ENCODE peak calls at places on chromosome 1, in six cellular contexts. E is left ventricle myocardium inferior, I is iPS DF 6.9, X is PC-3, L is sigmoid colon, K is SK-N-SH. R is an unnamed sample.
A peak's percentile ranks its signal among the peaks of the same experiment; 100 is the strongest.

GRCh38 chr1:112714313-112715263 is 544 bp downstream of the PPM1J start:
- DNase-seq in E (no peak), I (no peak), X (peak; percentile 20), L (no peak), K (peak; percentile 50), R (no peak)

GRCh38 chr1:62084304-62084905 is 110.2 kb upstream of the L1TD1 start:
- DNase-seq in E (no peak), I (no peak), X (no peak), L (no peak), K (no peak), R (no peak)

GRCh38 chr1:108972941-108973340 is 9.7 kb upstream of the CLCC1 start:
- DNase-seq in E (no peak), I (no peak), X (no peak), L (no peak), K (no peak), R (no peak)

GRCh38 chr1:54404939-54405880 is 984 bp downstream of the SSBP3 start:
- DNase-seq in E (peak; percentile 33), I (no peak), X (peak; percentile 18), L (no peak), K (peak; percentile 71), R (no peak)

GRCh38 chr1:117237701-117238413 is 27.1 kb upstream of the VTCN1 start:
- DNase-seq in E (no peak), I (no peak), X (peak; percentile 15), L (no peak), K (no peak), R (no peak)

GRCh38 chr1:43414634-43415223 is 25.0 kb downstream of the SZT2 start:
- DNase-seq in E (peak; percentile 38), I (peak; percentile 31), X (peak; percentile 75), L (no peak), K (peak; percentile 72), R (no peak)

GRCh38 chr1:228884615-228885566 is 149.6 kb downstream of the RHOU start:
- DNase-seq in E (no peak), I (no peak), X (no peak), L (no peak), K (no peak), R (no peak)

GRCh38 chr1:150288382-150288781 is 5.3 kb upstream of the MRPS21 start:
- DNase-seq in E (no peak), I (no peak), X (no peak), L (no peak), K (no peak), R (no peak)

GRCh38 chr1:55143686-55144085 is 71.5 kb downstream of the USP24 start:
- DNase-seq in E (no peak), I (peak; percentile 33), X (peak; percentile 44), L (no peak), K (no peak), R (no peak)

GRCh38 chr1:185069202-185069601 is 23.8 kb downstream of the RNF2 start:
- DNase-seq in E (no peak), I (no peak), X (no peak), L (no peak), K (no peak), R (no peak)

GRCh38 chr1:31701137-31701736 is 2.6 kb downstream of the COL16A1 start:
- DNase-seq in E (peak; percentile 89), I (no peak), X (peak; percentile 96), L (peak; percentile 99), K (peak; percentile 86), R (peak; percentile 95)

GRCh38 chr1:161374373-161374772 is 6.7 kb upstream of the CFAP126 start:
- DNase-seq in E (no peak), I (no peak), X (peak; percentile 53), L (no peak), K (peak; percentile 28), R (no peak)

GRCh38 chr1:172537366-172537765 is 4.4 kb downstream of the SUCO start:
- DNase-seq in E (no peak), I (no peak), X (peak; percentile 85), L (no peak), K (no peak), R (no peak)

GRCh38 chr1:156114919-156115513 is 505 bp downstream of the LMNA start:
- DNase-seq in E (peak; percentile 59), I (no peak), X (peak; percentile 41), L (no peak), K (peak; percentile 70), R (no peak)

GRCh38 chr1:96559707-96560588 is 161.6 kb upstream of the PTBP2 start:
- DNase-seq in E (peak; percentile 25), I (no peak), X (peak; percentile 81), L (peak; percentile 87), K (no peak), R (no peak)

GRCh38 chr1:163315773-163316374 is 5.9 kb upstream of the NUF2 start:
- DNase-seq in E (no peak), I (no peak), X (peak; percentile 68), L (no peak), K (peak; percentile 12), R (no peak)

GRCh38 chr1:21368514-21369289 is 71.2 kb upstream of the NBPF3 start:
- DNase-seq in E (peak; percentile 76), I (peak; percentile 77), X (peak; percentile 88), L (peak; percentile 92), K (peak; percentile 84), R (peak; percentile 14)

GRCh38 chr1:21396516-21396915 is 43.4 kb upstream of the NBPF3 start:
- DNase-seq in E (no peak), I (no peak), X (no peak), L (no peak), K (no peak), R (no peak)

GRCh38 chr1:109892476-109893368 is 17.9 kb upstream of the CSF1 start:
- DNase-seq in E (no peak), I (no peak), X (no peak), L (no peak), K (no peak), R (no peak)

GRCh38 chr1:54543729-54544496 is 4.1 kb upstream of the ACOT11 start:
- DNase-seq in E (no peak), I (no peak), X (no peak), L (no peak), K (peak; percentile 78), R (no peak)

GRCh38 chr1:20153000-20153418 is 13.9 kb downstream of the PLA2G2F start:
- DNase-seq in E (peak; percentile 43), I (no peak), X (no peak), L (peak; percentile 67), K (peak; percentile 14), R (no peak)

GRCh38 chr1:160407819-160408801 is 7.7 kb downstream of the VANGL2 start:
- DNase-seq in E (no peak), I (no peak), X (peak; percentile 84), L (no peak), K (peak; percentile 49), R (no peak)

GRCh38 chr1:238558156-238558555 is 667.4 kb upstream of the ZP4 start:
- DNase-seq in E (no peak), I (no peak), X (peak; percentile 56), L (no peak), K (no peak), R (no peak)

GRCh38 chr1:234125283-234125682 is 220.8 kb downstream of the SLC35F3 start:
- DNase-seq in E (no peak), I (peak; percentile 74), X (peak; percentile 53), L (no peak), K (peak; percentile 24), R (no peak)

GRCh38 chr1:63612971-63613370 is 19.8 kb downstream of the PGM1 start:
- DNase-seq in E (no peak), I (no peak), X (no peak), L (no peak), K (no peak), R (no peak)

GRCh38 chr1:247445775-247446364 is 12.0 kb downstream of the OR2B11 start:
- DNase-seq in E (no peak), I (no peak), X (no peak), L (no peak), K (no peak), R (no peak)

GRCh38 chr1:223001653-223002634 is 141.1 kb downstream of the TLR5 start:
- DNase-seq in E (no peak), I (no peak), X (peak; percentile 64), L (no peak), K (no peak), R (no peak)

GRCh38 chr1:179598631-179599030 is 7.0 kb downstream of the TDRD5 start:
- DNase-seq in E (no peak), I (no peak), X (no peak), L (no peak), K (no peak), R (no peak)

GRCh38 chr1:45394342-45394741 is 54.1 kb upstream of the MUTYH start:
- DNase-seq in E (no peak), I (no peak), X (no peak), L (no peak), K (no peak), R (no peak)

GRCh38 chr1:204685236-204686006 is at the start of gene LRRN2:
- DNase-seq in E (peak; percentile 19), I (no peak), X (peak; percentile 56), L (peak; percentile 75), K (peak; percentile 85), R (no peak)
- H3K27me3 ChIP-seq in E (peaks cover 75% of the 10 kb centered on the region), I (peaks cover 27% of the 10 kb centered on the region), X (no peaks in the 10 kb centered on the region), L (no peaks in the 10 kb centered on the region), K (peaks cover 33% of the 10 kb centered on the region), R (no peaks in the 10 kb centered on the region)

DNA sequence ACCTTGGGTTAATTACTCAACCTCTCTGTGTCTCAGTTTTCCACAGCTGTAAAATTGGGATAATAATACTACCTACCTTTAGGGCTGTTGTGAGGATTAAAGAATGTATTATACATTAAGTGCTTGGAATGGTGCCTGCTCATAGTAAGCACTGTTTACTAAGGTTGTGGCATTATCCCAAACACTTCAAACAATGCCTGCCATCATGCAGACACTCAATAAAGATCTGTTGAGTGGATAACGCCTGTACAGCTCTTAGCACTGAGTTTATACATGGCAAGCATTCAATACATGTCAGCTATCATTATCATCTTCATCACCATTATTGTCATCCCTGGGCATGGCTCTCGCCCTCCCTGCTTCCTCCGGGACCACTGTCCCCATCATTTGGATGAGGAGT is 81.2 kb upstream of the ZC3H12A start:
- DNase-seq in E (no peak), I (no peak), X (no peak), L (no peak), K (no peak), R (no peak)
- H3K27me3 ChIP-seq in E (peaks cover 100% of the 10 kb centered on the region), I (no peaks in the 10 kb centered on the region), X (peaks cover 59% of the 10 kb centered on the region), L (peaks cover 73% of the 10 kb centered on the region), K (no peaks in the 10 kb centered on the region), R (no peaks in the 10 kb centered on the region)

GRCh38 chr1:101337968-101338367 is 101.1 kb downstream of the S1PR1 start:
- DNase-seq in E (no peak), I (no peak), X (no peak), L (no peak), K (no peak), R (no peak)
- H3K27me3 ChIP-seq in E (peaks cover 7% of the 10 kb centered on the region), I (no peaks in the 10 kb centered on the region), X (peaks cover 48% of the 10 kb centered on the region), L (no peaks in the 10 kb centered on the region), K (no peaks in the 10 kb centered on the region), R (no peaks in the 10 kb centered on the region)

DNA sequence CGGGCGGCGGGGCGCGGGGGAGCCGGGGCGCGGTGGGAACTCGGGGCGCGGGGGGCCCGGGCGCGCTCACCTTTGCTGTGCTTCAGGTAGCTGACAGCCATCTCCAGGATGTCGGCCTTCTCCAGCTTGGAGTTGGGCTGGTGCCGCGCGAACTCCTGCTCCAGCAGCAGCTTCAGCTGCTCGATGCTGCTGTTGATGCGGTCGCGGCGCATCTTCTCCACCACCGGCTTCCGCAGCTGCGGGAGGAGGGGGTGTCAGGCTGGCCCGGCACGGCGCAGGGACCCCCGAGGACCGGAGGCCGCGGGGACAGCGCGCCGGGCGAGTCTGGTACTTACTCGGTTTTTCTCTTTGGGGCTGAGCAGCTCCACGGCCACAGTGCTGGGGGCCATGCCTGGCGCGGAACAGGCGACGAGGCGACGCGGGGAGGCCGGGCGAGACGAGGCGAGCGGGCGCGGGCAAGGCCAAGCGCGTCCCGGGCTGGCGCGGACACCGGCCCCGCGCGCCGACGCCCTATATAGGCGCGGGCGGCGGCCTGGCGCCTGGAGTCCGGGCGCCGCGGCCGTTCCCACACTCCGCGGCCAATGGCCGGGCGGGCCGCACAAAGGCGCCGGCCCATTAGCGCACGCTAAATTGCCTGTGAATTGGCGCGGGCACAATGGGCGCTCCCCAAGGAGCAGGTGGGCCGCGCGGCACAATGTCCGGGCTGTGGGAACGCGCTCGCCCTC is at the start of gene HES5:
- DNase-seq in E (peak; percentile 50), I (no peak), X (peak; percentile 34), L (no peak), K (peak; percentile 73), R (no peak)
- H3K27me3 ChIP-seq in E (peaks cover 33% of the 10 kb centered on the region), I (peaks cover 39% of the 10 kb centered on the region), X (no peaks in the 10 kb centered on the region), L (peaks cover 73% of the 10 kb centered on the region), K (peaks cover 6% of the 10 kb centered on the region), R (no peaks in the 10 kb centered on the region)

R was measured in ascending aorta.